ENCODE peak calls at places on chromosomes 4 and X, in ten cellular contexts. X is stomach, Y is tibial nerve, O is suprapubic skin, W is SK-N-SH, M is sigmoid colon, Z is K562, L is upper lobe of left lung, B is H1, Q is ovary. T is an unnamed sample.

GRCh38 chrX:121013897-121014455 is 28.4 kb upstream of the CT47A1 start:
- DNase-seq in O (no peak), Y (no peak), Z (no peak), L (no peak), X (no peak), W (no peak), M (no peak), Q (no peak), B (no peak), T (no peak)

GRCh38 chrX:46957299-46957698 is 45.1 kb downstream of the JADE3 start:
- DNase-seq in Y (no peak), W (no peak), B (no peak), Z (peak; percentile 6), M (no peak), X (no peak), L (no peak), Q (no peak), O (no peak), T (no peak)

GRCh38 chr4:55866290-55866907 is 13.0 kb downstream of the EXOC1 start:
- DNase-seq in X (no peak), Z (peak; percentile 77), M (no peak), Y (no peak), W (no peak), L (no peak), O (no peak), Q (no peak), B (no peak), T (no peak)

GRCh38 chr4:185640809-185641675 is 105.7 kb upstream of the PDLIM3 start:
- DNase-seq in X (no peak), Y (no peak), L (no peak), Q (no peak), M (no peak), Z (peak; percentile 43), O (no peak), B (no peak), W (peak; percentile 50), T (no peak)

GRCh38 chr4:110624016-110624770 is 1.3 kb upstream of the PITX2 start:
- DNase-seq in W (no peak), M (no peak), X (no peak), B (no peak), O (no peak), Y (no peak), L (no peak), Q (no peak), Z (no peak), T (no peak)

GRCh38 chrX:136148391-136148790 is 1.1 kb downstream of the FHL1 start:
- DNase-seq in Q (no peak), O (no peak), Y (no peak), M (no peak), X (no peak), Z (no peak), B (no peak), W (no peak), L (no peak), T (no peak)

GRCh38 chr4:6369511-6369910 is 99.9 kb downstream of the WFS1 start:
- DNase-seq in O (no peak), Z (no peak), M (no peak), W (no peak), Q (no peak), X (no peak), B (no peak), Y (no peak), L (no peak), T (no peak)

GRCh38 chrX:14032383-14032782 is 2.7 kb upstream of the GEMIN8 start:
- DNase-seq in O (no peak), B (no peak), W (peak; percentile 55), Y (no peak), Z (peak; percentile 70), Q (peak; percentile 64), X (peak; percentile 53), M (no peak), L (no peak), T (peak; percentile 52)

GRCh38 chrX:4671344-4671743 is 957.9 kb upstream of the PRKX start:
- DNase-seq in L (no peak), W (no peak), Q (no peak), O (no peak), M (no peak), Y (no peak), Z (no peak), B (no peak), X (no peak), T (no peak)

GRCh38 chr4:46886711-46887110 is 22.3 kb downstream of the COX7B2 start:
- DNase-seq in Y (no peak), M (no peak), Z (peak; percentile 2), O (no peak), Q (no peak), W (no peak), L (no peak), B (no peak), X (no peak), T (no peak)

GRCh38 chr4:86554641-86555040 is 39.5 kb upstream of the PTPN13 start:
- DNase-seq in Q (no peak), Y (no peak), O (no peak), W (no peak), M (no peak), Z (no peak), L (no peak), B (no peak), X (no peak), T (no peak)

GRCh38 chr4:124936427-124936826 is 223.9 kb upstream of the ANKRD50 start:
- DNase-seq in O (peak; percentile 68), M (no peak), Y (no peak), Q (peak; percentile 32), L (no peak), X (peak; percentile 83), Z (no peak), B (no peak), W (peak; percentile 2), T (no peak)

GRCh38 chr4:89588366-89588765 is 248.6 kb downstream of the SNCA start:
- DNase-seq in M (no peak), Z (no peak), L (no peak), X (no peak), B (no peak), Y (no peak), W (no peak), O (no peak), Q (no peak), T (no peak)

GRCh38 chr4:26132858-26133257 is 188.0 kb upstream of the RBPJ start:
- DNase-seq in Y (no peak), X (no peak), Z (peak; percentile 6), W (no peak), L (no peak), Q (no peak), B (no peak), M (no peak), O (no peak), T (no peak)

GRCh38 chr4:26131711-26132110 is 189.1 kb upstream of the RBPJ start:
- DNase-seq in W (no peak), M (no peak), Z (no peak), X (no peak), Y (no peak), B (no peak), O (no peak), Q (no peak), L (no peak), T (no peak)

GRCh38 chr4:26136615-26137014 is 184.2 kb upstream of the RBPJ start:
- DNase-seq in Y (no peak), B (no peak), Z (no peak), X (no peak), L (no peak), O (no peak), Q (no peak), M (no peak), W (no peak), T (no peak)

GRCh38 chr4:26133840-26134239 is 187.0 kb upstream of the RBPJ start:
- DNase-seq in B (no peak), L (no peak), Y (no peak), M (no peak), Q (no peak), W (no peak), O (no peak), X (no peak), Z (no peak), T (no peak)

DNA sequence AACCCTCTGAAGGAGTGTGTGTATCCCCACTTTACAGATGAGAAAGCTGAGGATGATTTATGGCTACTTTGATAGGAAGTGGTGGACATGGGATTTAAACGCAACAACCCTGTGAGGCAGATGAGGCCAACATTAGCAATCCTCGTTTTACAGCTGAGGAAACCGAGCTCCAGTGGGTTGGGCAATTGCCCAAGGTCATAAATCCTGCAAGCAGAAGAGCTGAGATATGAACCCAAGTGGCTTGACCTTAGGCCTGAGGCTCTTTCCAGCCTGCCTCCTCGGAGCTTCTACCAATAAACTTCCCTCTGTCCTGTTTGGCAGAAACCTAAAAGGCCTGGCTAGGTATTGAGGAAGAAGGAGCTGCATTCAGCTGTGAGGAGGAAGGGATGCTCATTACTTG is 185.5 kb upstream of the RBPJ start:
- DNase-seq in B (no peak), L (no peak), Y (no peak), O (no peak), Z (no peak), Q (no peak), X (no peak), W (no peak), M (no peak), T (no peak)
- TF ChIP-seq CTCF in B (no peak), L (no peak), Y (no peak), O (no peak), Z (no peak), Q (no peak), X (no peak), W (no peak), M (no peak), T (no peak)

GRCh38 chr4:169810325-169811323 is 52.9 kb upstream of the HPF1 start:
- DNase-seq in B (no peak), W (peak; percentile 64), M (no peak), X (no peak), Q (no peak), Y (no peak), L (no peak), O (no peak), Z (peak; percentile 73), T (peak; percentile 10)
- TF ChIP-seq EP300 in B (no peak), W (no peak), M (no peak), X (no peak), Q (no peak), Y (no peak), L (no peak), O (no peak), Z (no peak), T (no peak)

DNA sequence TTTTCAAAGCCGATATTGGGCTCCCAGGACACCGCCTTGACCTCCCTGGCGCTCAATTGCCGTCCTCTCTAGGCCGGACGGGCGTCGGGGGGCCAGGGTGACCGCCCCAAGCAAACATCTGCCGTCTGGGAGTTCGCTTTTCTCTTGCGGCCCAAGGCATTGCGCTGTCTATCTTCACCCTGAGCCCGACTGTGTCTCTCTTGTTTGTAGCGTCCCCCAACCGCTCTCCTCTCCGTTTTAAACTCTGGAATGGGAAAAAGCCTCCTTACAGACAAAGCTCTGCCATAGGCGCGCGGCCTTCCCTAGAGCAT is 551 bp upstream of the ARX start:
- DNase-seq in L (peak; percentile 34), Y (no peak), Z (no peak), Q (peak; percentile 50), O (no peak), M (no peak), X (no peak), W (no peak), B (no peak), T (no peak)
- H3K27me3 ChIP-seq in L (peaks cover 27% of the 10 kb centered on the region), Y (peaks cover 2% of the 10 kb centered on the region), Z (peaks cover 69% of the 10 kb centered on the region), Q (no peaks in the 10 kb centered on the region), O (peaks cover 97% of the 10 kb centered on the region), M (peaks cover 69% of the 10 kb centered on the region), X (peaks cover 56% of the 10 kb centered on the region), W (peaks cover 82% of the 10 kb centered on the region), B (peaks cover 79% of the 10 kb centered on the region), T (peaks cover 97% of the 10 kb centered on the region)

DNA sequence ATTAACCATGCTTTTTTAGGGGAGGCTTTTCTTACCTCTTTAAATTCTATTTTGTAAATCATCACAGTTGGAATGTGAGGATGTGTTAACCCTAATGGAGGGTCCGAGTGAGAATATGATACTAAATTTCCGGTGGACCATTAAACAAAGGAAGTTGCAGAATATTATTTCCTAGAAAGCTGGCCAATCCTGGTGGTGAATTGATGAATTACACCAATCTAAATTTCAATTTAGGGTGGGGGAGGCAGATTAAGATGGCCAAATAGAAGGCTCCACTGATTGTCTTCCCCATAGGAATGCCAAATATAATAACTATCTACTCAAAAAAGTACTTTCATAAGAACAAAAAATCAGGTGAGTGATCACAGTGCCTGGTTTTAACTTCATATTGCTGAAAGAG is 1045.6 kb downstream of the GLUD2 start:
- DNase-seq in X (no peak), B (no peak), L (no peak), W (no peak), M (no peak), O (no peak), Q (no peak), Z (no peak), Y (no peak), T (no peak)
- TF ChIP-seq CTCF in X (no peak), B (no peak), L (no peak), W (peak; percentile 29), M (no peak), O (no peak), Q (no peak), Z (no peak), Y (no peak), T (no peak)

T was measured in transverse colon.